ENCODE peak calls at places on chromosome 5, in eight cellular contexts. S is IMR-90, C is GM23248, P is HepG2, M is kidney, A is mesendoderm, U is SK-N-SH, N is endothelial cell of umbilical vein. O is an unnamed sample.
A peak's percentile ranks its signal among the peaks of the same experiment; 100 is the strongest.

GRCh38 chr5:54180616-54181015 is 129.8 kb downstream of the ARL15 start:
- DNase-seq in S (no peak), C (peak; percentile 54), P (no peak), M (no peak), A (peak; percentile 75), U (no peak), N (no peak), O (no peak)

GRCh38 chr5:40648150-40648549 is 31.6 kb upstream of the PTGER4 start:
- DNase-seq in S (no peak), C (no peak), P (no peak), M (no peak), A (no peak), U (no peak), N (no peak), O (no peak)

GRCh38 chr5:132594170-132594569 is 37.4 kb downstream of the RAD50 start:
- DNase-seq in S (no peak), C (no peak), P (no peak), M (no peak), A (no peak), U (no peak), N (no peak), O (no peak)

GRCh38 chr5:64096771-64097170 is 68.9 kb upstream of the RNF180 start:
- DNase-seq in S (no peak), C (no peak), P (no peak), M (no peak), A (no peak), U (no peak), N (no peak), O (no peak)

GRCh38 chr5:134549714-134550113 is 24.2 kb downstream of the JADE2 start:
- DNase-seq in S (peak; percentile 84), C (peak; percentile 92), P (no peak), M (no peak), A (no peak), U (no peak), N (peak; percentile 8), O (no peak)

GRCh38 chr5:16596541-16596940 is 20.3 kb downstream of the RETREG1 start:
- DNase-seq in S (peak; percentile 26), C (peak; percentile 53), P (no peak), M (no peak), A (no peak), U (no peak), N (no peak), O (no peak)

GRCh38 chr5:176643491-176644219 is 3.6 kb upstream of the TSPAN17 start:
- DNase-seq in S (no peak), C (no peak), P (no peak), M (no peak), A (no peak), U (no peak), N (no peak), O (no peak)

GRCh38 chr5:84634256-84634655 is 249.6 kb upstream of the EDIL3 start:
- DNase-seq in S (peak; percentile 17), C (no peak), P (no peak), M (peak; percentile 35), A (no peak), U (no peak), N (no peak), O (no peak)

GRCh38 chr5:55437859-55438206 is 96.9 kb downstream of the PLPP1 start:
- DNase-seq in S (no peak), C (no peak), P (no peak), M (no peak), A (no peak), U (no peak), N (no peak), O (no peak)
- H3K9ac ChIP-seq in S (no peak overlapping the region), C (peak overlapping the region; percentile 55), P (no peak overlapping the region), M (no peak overlapping the region), A (no peak overlapping the region), U (peak overlapping the region; percentile 29), N (no peak overlapping the region), O (no peak overlapping the region)

DNA sequence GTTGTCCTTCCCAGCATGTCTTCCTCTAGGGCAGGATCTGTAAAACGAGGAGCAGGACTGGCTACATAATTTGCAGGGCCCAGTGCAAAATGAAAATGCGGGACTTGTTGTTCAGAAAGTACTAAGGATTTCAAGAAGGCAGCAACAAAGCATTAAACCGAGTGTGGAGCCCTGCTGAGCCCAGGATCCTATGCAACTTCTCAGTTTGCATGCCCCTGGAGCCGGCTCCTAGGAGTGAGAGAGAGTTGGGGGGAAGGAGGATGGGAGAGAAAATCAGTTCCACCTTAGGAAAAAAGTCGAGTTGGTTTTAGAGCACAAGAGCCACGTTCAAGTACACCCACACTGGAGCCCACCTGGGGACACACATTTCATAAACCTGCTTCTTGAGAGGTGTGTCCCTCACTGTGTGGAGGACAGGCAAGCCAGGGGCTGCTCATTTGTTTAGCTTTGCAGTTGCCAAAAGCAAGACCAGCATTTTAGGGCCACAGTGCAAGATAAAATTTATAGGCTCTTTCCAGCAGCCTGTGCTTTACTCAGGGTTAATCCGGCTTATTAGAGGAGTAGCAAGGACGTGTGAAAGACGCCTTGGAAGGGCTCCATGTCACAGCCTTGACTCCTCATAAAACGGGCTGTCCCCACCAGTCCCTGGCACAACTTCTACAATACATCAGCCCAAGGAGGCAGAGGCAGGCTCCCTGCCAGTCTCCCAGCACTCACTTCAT is 159.5 kb upstream of the SEMA6A start:
- DNase-seq in S (no peak), C (no peak), P (no peak), M (no peak), A (peak; percentile 43), U (no peak), N (no peak), O (no peak)
- H3K9ac ChIP-seq in S (no peak overlapping the region), C (no peak overlapping the region), P (no peak overlapping the region), M (no peak overlapping the region), A (peak overlapping the region; percentile 8), U (no peak overlapping the region), N (no peak overlapping the region), O (no peak overlapping the region)

GRCh38 chr5:180423133-180423532 is 70.0 kb upstream of the GFPT2 start:
- DNase-seq in S (no peak), C (no peak), P (no peak), M (no peak), A (no peak), U (no peak), N (no peak), O (no peak)
- H3K9ac ChIP-seq in S (no peak overlapping the region), C (no peak overlapping the region), P (no peak overlapping the region), M (no peak overlapping the region), A (no peak overlapping the region), U (no peak overlapping the region), N (no peak overlapping the region), O (no peak overlapping the region)

DNA sequence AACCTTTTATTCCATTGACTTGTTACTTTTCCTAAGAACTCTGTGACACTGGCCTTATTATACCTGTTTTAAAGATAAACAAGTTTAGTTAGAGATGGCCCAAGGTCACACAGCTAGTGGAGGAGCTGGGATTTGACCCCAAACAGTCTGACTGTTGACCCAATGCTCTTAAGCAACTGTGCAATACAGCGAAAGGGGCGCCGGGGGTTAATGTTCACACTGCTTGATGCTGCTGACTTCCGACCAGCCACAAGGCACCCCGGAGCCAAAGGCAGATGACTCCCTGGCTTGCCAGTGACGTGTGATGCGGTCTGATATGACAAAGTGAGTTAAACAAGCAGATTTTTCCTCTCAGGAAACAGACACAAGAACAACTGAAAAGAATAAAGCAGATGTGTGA is 23.9 kb downstream of the PIK3R1 start:
- DNase-seq in S (peak; percentile 90), C (peak; percentile 91), P (peak; percentile 94), M (peak; percentile 92), A (no peak), U (peak; percentile 72), N (peak; percentile 60), O (peak; percentile 24)
- H3K9ac ChIP-seq in S (no peak overlapping the region), C (peak overlapping the region; percentile 37), P (peak overlapping the region; percentile 57), M (no peak overlapping the region), A (no peak overlapping the region), U (no peak overlapping the region), N (no peak overlapping the region), O (no peak overlapping the region)

DNA sequence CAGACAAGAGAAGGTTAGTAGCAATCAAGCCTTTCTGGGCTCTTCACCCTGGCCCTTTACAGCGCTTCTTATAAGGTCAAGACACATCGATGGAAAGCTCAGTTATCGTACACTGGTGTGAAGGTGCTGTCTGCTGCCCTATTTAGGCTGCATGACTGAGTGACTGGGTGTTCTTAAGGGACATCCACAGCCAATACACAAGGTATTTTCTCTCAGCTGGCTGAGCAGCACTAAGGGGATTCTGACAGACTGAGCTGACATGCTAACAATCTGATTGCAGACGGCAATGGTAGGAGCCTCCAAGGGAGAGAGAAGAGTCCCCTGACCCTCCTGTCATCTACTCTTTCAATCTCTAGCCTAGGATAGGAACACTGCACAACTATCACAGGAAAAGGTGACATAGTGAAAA is 577.9 kb downstream of the ISL1 start:
- DNase-seq in S (no peak), C (no peak), P (no peak), M (no peak), A (peak; percentile 40), U (peak; percentile 5), N (no peak), O (no peak)
- H3K9ac ChIP-seq in S (no peak overlapping the region), C (no peak overlapping the region), P (no peak overlapping the region), M (no peak overlapping the region), A (no peak overlapping the region), U (no peak overlapping the region), N (no peak overlapping the region), O (no peak overlapping the region)

GRCh38 chr5:178527458-178528307 is 62.5 kb downstream of the COL23A1 start:
- DNase-seq in S (no peak), C (no peak), P (no peak), M (no peak), A (no peak), U (no peak), N (no peak), O (no peak)
- H3K9ac ChIP-seq in S (no peak overlapping the region), C (no peak overlapping the region), P (no peak overlapping the region), M (no peak overlapping the region), A (no peak overlapping the region), U (no peak overlapping the region), N (no peak overlapping the region), O (no peak overlapping the region)

GRCh38 chr5:3325811-3326568 is 269.6 kb upstream of the IRX1 start:
- DNase-seq in S (no peak), C (peak; percentile 43), P (no peak), M (no peak), A (no peak), U (no peak), N (no peak), O (no peak)
- H3K9ac ChIP-seq in S (no peak overlapping the region), C (no peak overlapping the region), P (no peak overlapping the region), M (no peak overlapping the region), A (no peak overlapping the region), U (no peak overlapping the region), N (no peak overlapping the region), O (no peak overlapping the region)

GRCh38 chr5:76674330-76675066 is 41.4 kb upstream of the F2R start:
- DNase-seq in S (no peak), C (no peak), P (no peak), M (no peak), A (no peak), U (no peak), N (no peak), O (peak; percentile 27)
- H3K9ac ChIP-seq in S (no peak overlapping the region), C (no peak overlapping the region), P (no peak overlapping the region), M (no peak overlapping the region), A (no peak overlapping the region), U (no peak overlapping the region), N (no peak overlapping the region), O (no peak overlapping the region)

DNA sequence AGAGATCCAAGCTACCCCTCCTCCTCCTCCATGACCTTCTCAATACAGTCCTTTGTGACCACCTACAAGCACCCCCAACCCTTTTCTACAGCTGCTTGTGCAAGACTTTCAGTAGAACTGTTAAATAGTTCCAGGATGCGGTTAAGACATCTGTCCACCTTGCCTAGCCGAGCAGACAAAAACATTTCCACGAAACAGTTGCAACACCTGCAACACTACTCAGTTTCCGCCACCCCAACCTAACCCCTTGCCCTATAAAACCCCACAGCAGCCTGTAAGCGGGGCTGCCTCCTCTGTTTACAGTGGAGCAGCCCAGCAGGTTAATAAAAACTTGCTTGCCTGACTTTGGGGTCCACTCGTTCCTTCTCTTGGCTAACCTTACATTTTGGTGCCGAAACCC is 1803.5 kb upstream of the CDH6 start:
- DNase-seq in S (no peak), C (no peak), P (no peak), M (no peak), A (no peak), U (no peak), N (no peak), O (no peak)
- H3K9ac ChIP-seq in S (no peak overlapping the region), C (no peak overlapping the region), P (no peak overlapping the region), M (no peak overlapping the region), A (no peak overlapping the region), U (no peak overlapping the region), N (no peak overlapping the region), O (no peak overlapping the region)

O was measured in K562.